ENCODE peak calls at places on chromosome 3, in eight cellular contexts. V, R, A, Y, M, C, Q and N are unnamed samples.

GRCh38 chr3:154973851-154974250 is 106.3 kb upstream of the MME start:
- DNase-seq in V (no peak), C (no peak), M (no peak), A (peak), Y (peak), R (no peak), Q (no peak), N (no peak)

GRCh38 chr3:425094-425493 is 228.5 kb downstream of the CHL1 start:
- DNase-seq in A (no peak), V (no peak), C (no peak), Q (no peak), Y (no peak), M (no peak), R (no peak), N (no peak)

GRCh38 chr3:62962656-62963055 is 87.4 kb upstream of the CADPS start:
- DNase-seq in M (no peak), R (no peak), Y (no peak), C (no peak), V (no peak), Q (no peak), A (no peak), N (no peak)

GRCh38 chr3:59809750-59810444 is 760.1 kb upstream of the CFAP20DC start:
- DNase-seq in C (no peak), V (peak), Y (peak), Q (no peak), A (peak), R (peak), M (no peak), N (no peak)

GRCh38 chr3:126798521-126798920 is 94.5 kb downstream of the CHCHD6 start:
- DNase-seq in R (no peak), A (peak), Y (peak), V (no peak), Q (no peak), M (no peak), C (no peak), N (no peak)

GRCh38 chr3:45689787-45690145 is 570 bp downstream of the SACM1L start:
- DNase-seq in M (no peak), R (no peak), Q (no peak), Y (no peak), C (no peak), A (peak), V (no peak), N (no peak)

GRCh38 chr3:142210144-142210543 is 15.2 kb downstream of the GK5 start:
- DNase-seq in V (peak), M (no peak), Y (no peak), R (no peak), Q (no peak), C (no peak), A (peak), N (no peak)

GRCh38 chr3:30400924-30401323 is 205.5 kb upstream of the TGFBR2 start:
- DNase-seq in Y (peak), R (no peak), V (no peak), M (no peak), Q (no peak), A (peak), C (no peak), N (no peak)

GRCh38 chr3:59609967-59610366 is 560.1 kb upstream of the CFAP20DC start:
- DNase-seq in Q (no peak), M (no peak), C (no peak), V (no peak), Y (no peak), A (peak), R (no peak), N (no peak)

GRCh38 chr3:11021611-11022011 is 29.1 kb downstream of the SLC6A1 start:
- DNase-seq in C (no peak), M (no peak), Y (no peak), A (no peak), R (no peak), Q (no peak), V (no peak), N (no peak)

GRCh38 chr3:142354076-142354475 is 93.8 kb downstream of the XRN1 start:
- DNase-seq in Q (no peak), C (no peak), V (no peak), R (no peak), A (no peak), Y (peak), M (no peak), N (no peak)